ENCODE peak calls at places on chromosomes 7 and 10, in nine cellular contexts. One of them, this sample, is unnamed.

GRCh38 chr10:87092861-87093460 is 1.7 kb downstream of the GLUD1 start:
- DNase-seq in tibial artery: no peak
- DNase-seq in fibroblast of lung: peak; percentile 35
- DNase-seq in CD8-positive, alpha-beta memory T cell: peak; percentile 3
- DNase-seq in tibial nerve: no peak
- DNase-seq in lower lobe of right lung: no peak
- DNase-seq in HCT116: no peak
- DNase-seq in right cardiac atrium: no peak
- DNase-seq in hepatocyte: peak; percentile 74
- DNase-seq in this sample: no peak

GRCh38 chr7:24812313-24812945 is 55.2 kb upstream of the GSDME start:
- DNase-seq in tibial nerve: no peak
- DNase-seq in CD8-positive, alpha-beta memory T cell: peak; percentile 40
- DNase-seq in right cardiac atrium: peak; percentile 35
- DNase-seq in tibial artery: peak; percentile 32
- DNase-seq in lower lobe of right lung: peak; percentile 56
- DNase-seq in fibroblast of lung: no peak
- DNase-seq in HCT116: no peak
- DNase-seq in hepatocyte: peak; percentile 76
- DNase-seq in this sample: no peak

GRCh38 chr7:106982415-106982814 is 62.1 kb upstream of the PRKAR2B start:
- DNase-seq in hepatocyte: no peak
- DNase-seq in lower lobe of right lung: no peak
- DNase-seq in CD8-positive, alpha-beta memory T cell: no peak
- DNase-seq in tibial nerve: no peak
- DNase-seq in fibroblast of lung: peak; percentile 57
- DNase-seq in HCT116: no peak
- DNase-seq in tibial artery: no peak
- DNase-seq in right cardiac atrium: no peak
- DNase-seq in this sample: no peak

GRCh38 chr7:25628446-25628845 is 400.2 kb upstream of the NPVF start:
- DNase-seq in tibial artery: no peak
- DNase-seq in right cardiac atrium: no peak
- DNase-seq in CD8-positive, alpha-beta memory T cell: no peak
- DNase-seq in fibroblast of lung: no peak
- DNase-seq in HCT116: no peak
- DNase-seq in tibial nerve: no peak
- DNase-seq in hepatocyte: no peak
- DNase-seq in lower lobe of right lung: no peak
- DNase-seq in this sample: no peak

GRCh38 chr10:68156373-68157185 is 47.3 kb downstream of the MYPN start:
- DNase-seq in HCT116: peak; percentile 58
- DNase-seq in fibroblast of lung: peak; percentile 57
- DNase-seq in tibial nerve: peak; percentile 31
- DNase-seq in lower lobe of right lung: no peak
- DNase-seq in tibial artery: peak; percentile 72
- DNase-seq in hepatocyte: peak; percentile 63
- DNase-seq in CD8-positive, alpha-beta memory T cell: peak; percentile 46
- DNase-seq in right cardiac atrium: peak; percentile 35
- DNase-seq in this sample: peak; percentile 26

GRCh38 chr7:95996174-95996573 is 223.8 kb downstream of the DYNC1I1 start:
- DNase-seq in right cardiac atrium: no peak
- DNase-seq in hepatocyte: no peak
- DNase-seq in tibial artery: no peak
- DNase-seq in fibroblast of lung: no peak
- DNase-seq in HCT116: no peak
- DNase-seq in CD8-positive, alpha-beta memory T cell: no peak
- DNase-seq in lower lobe of right lung: no peak
- DNase-seq in tibial nerve: no peak
- DNase-seq in this sample: no peak

GRCh38 chr10:12822374-12823170 is 178.9 kb downstream of the CCDC3 start:
- DNase-seq in tibial nerve: no peak
- DNase-seq in tibial artery: no peak
- DNase-seq in right cardiac atrium: no peak
- DNase-seq in hepatocyte: no peak
- DNase-seq in HCT116: no peak
- DNase-seq in lower lobe of right lung: no peak
- DNase-seq in CD8-positive, alpha-beta memory T cell: no peak
- DNase-seq in fibroblast of lung: no peak
- DNase-seq in this sample: no peak

GRCh38 chr10:8379906-8380832 is 325.7 kb downstream of the GATA3 start:
- DNase-seq in HCT116: no peak
- DNase-seq in tibial artery: no peak
- DNase-seq in CD8-positive, alpha-beta memory T cell: no peak
- DNase-seq in lower lobe of right lung: no peak
- DNase-seq in right cardiac atrium: no peak
- DNase-seq in fibroblast of lung: no peak
- DNase-seq in hepatocyte: peak; percentile 38
- DNase-seq in tibial nerve: no peak
- DNase-seq in this sample: no peak

GRCh38 chr10:59907918-59908807 is 1.8 kb upstream of the CCDC6 start:
- DNase-seq in HCT116: peak; percentile 77
- DNase-seq in tibial artery: peak; percentile 81
- DNase-seq in right cardiac atrium: peak; percentile 57
- DNase-seq in CD8-positive, alpha-beta memory T cell: no peak
- DNase-seq in hepatocyte: peak; percentile 84
- DNase-seq in tibial nerve: peak; percentile 33
- DNase-seq in lower lobe of right lung: peak; percentile 60
- DNase-seq in fibroblast of lung: peak; percentile 91
- DNase-seq in this sample: peak; percentile 63

GRCh38 chr10:42781893-42782445 is 626 bp upstream of the BMS1 start:
- DNase-seq in tibial artery: no peak
- DNase-seq in tibial nerve: no peak
- DNase-seq in CD8-positive, alpha-beta memory T cell: no peak
- DNase-seq in HCT116: no peak
- DNase-seq in lower lobe of right lung: no peak
- DNase-seq in fibroblast of lung: peak; percentile 3
- DNase-seq in right cardiac atrium: peak; percentile 24
- DNase-seq in hepatocyte: peak; percentile 17
- DNase-seq in this sample: no peak

GRCh38 chr7:36005876-36006275 is 147.2 kb upstream of the EEPD1 start:
- DNase-seq in fibroblast of lung: no peak
- DNase-seq in lower lobe of right lung: no peak
- DNase-seq in right cardiac atrium: no peak
- DNase-seq in tibial artery: no peak
- DNase-seq in tibial nerve: no peak
- DNase-seq in CD8-positive, alpha-beta memory T cell: no peak
- DNase-seq in hepatocyte: no peak
- DNase-seq in HCT116: no peak
- DNase-seq in this sample: no peak

GRCh38 chr10:98424308-98425254 is 9.6 kb upstream of the PYROXD2 start:
- DNase-seq in tibial artery: no peak
- DNase-seq in HCT116: no peak
- DNase-seq in lower lobe of right lung: no peak
- DNase-seq in fibroblast of lung: no peak
- DNase-seq in CD8-positive, alpha-beta memory T cell: no peak
- DNase-seq in tibial nerve: no peak
- DNase-seq in hepatocyte: no peak
- DNase-seq in right cardiac atrium: no peak
- DNase-seq in this sample: no peak

GRCh38 chr7:139561-140243 is 52.7 kb upstream of the FAM20C start:
- DNase-seq in HCT116: no peak
- DNase-seq in tibial nerve: no peak
- DNase-seq in lower lobe of right lung: no peak
- DNase-seq in right cardiac atrium: no peak
- DNase-seq in CD8-positive, alpha-beta memory T cell: no peak
- DNase-seq in fibroblast of lung: no peak
- DNase-seq in tibial artery: no peak
- DNase-seq in hepatocyte: no peak
- DNase-seq in this sample: no peak

GRCh38 chr10:34995925-34996324 is 94.2 kb downstream of the CUL2 start:
- DNase-seq in fibroblast of lung: no peak
- DNase-seq in right cardiac atrium: no peak
- DNase-seq in hepatocyte: no peak
- DNase-seq in tibial nerve: no peak
- DNase-seq in CD8-positive, alpha-beta memory T cell: no peak
- DNase-seq in tibial artery: no peak
- DNase-seq in lower lobe of right lung: no peak
- DNase-seq in HCT116: no peak
- DNase-seq in this sample: no peak

GRCh38 chr10:3763035-3763456 is 22.0 kb downstream of the KLF6 start:
- DNase-seq in CD8-positive, alpha-beta memory T cell: no peak
- DNase-seq in lower lobe of right lung: no peak
- DNase-seq in tibial nerve: no peak
- DNase-seq in tibial artery: no peak
- DNase-seq in HCT116: peak; percentile 72
- DNase-seq in right cardiac atrium: no peak
- DNase-seq in fibroblast of lung: peak; percentile 81
- DNase-seq in hepatocyte: peak; percentile 2
- DNase-seq in this sample: no peak

GRCh38 chr7:958221-959200 is 4.0 kb upstream of the ADAP1 start:
- DNase-seq in lower lobe of right lung: peak; percentile 32
- DNase-seq in tibial artery: no peak
- DNase-seq in HCT116: no peak
- DNase-seq in fibroblast of lung: no peak
- DNase-seq in CD8-positive, alpha-beta memory T cell: no peak
- DNase-seq in hepatocyte: no peak
- DNase-seq in tibial nerve: no peak
- DNase-seq in right cardiac atrium: peak; percentile 6
- DNase-seq in this sample: peak; percentile 47

GRCh38 chr7:103076767-103077166 is 1.8 kb downstream of the ARMC10 start:
- DNase-seq in hepatocyte: no peak
- DNase-seq in right cardiac atrium: no peak
- DNase-seq in tibial artery: no peak
- DNase-seq in tibial nerve: no peak
- DNase-seq in CD8-positive, alpha-beta memory T cell: no peak
- DNase-seq in fibroblast of lung: no peak
- DNase-seq in lower lobe of right lung: peak; percentile 57
- DNase-seq in HCT116: no peak
- DNase-seq in this sample: no peak

GRCh38 chr7:3265388-3265787 is 35.7 kb upstream of the SDK1 start:
- DNase-seq in HCT116: no peak
- DNase-seq in lower lobe of right lung: no peak
- DNase-seq in CD8-positive, alpha-beta memory T cell: no peak
- DNase-seq in hepatocyte: no peak
- DNase-seq in tibial nerve: no peak
- DNase-seq in tibial artery: no peak
- DNase-seq in fibroblast of lung: no peak
- DNase-seq in right cardiac atrium: no peak
- DNase-seq in this sample: no peak

DNA sequence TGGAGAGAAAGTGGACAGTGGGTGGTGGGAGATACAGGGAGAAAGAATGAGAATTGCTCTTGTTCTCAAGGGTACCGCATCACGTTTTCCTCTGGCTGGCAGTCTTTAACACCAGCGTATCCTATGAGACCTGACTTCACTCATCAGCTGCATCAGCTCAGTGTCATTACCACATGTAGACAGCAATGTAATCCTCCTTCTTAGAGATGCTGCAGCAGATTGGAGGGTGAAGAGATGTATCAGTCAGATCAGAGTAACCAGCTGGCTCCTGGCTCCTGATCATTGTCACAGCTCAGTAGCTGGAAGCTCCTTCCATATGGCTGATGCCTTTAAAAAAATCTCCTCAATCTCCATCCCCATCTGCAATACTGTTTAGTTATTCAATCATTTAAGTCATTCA is 39.8 kb upstream of the EPHB6 start:
- DNase-seq in fibroblast of lung: no peak
- DNase-seq in tibial artery: no peak
- DNase-seq in right cardiac atrium: no peak
- DNase-seq in hepatocyte: no peak
- DNase-seq in tibial nerve: no peak
- DNase-seq in HCT116: no peak
- DNase-seq in CD8-positive, alpha-beta memory T cell: no peak
- DNase-seq in lower lobe of right lung: no peak
- DNase-seq in this sample: no peak
- H3K4me3 ChIP-seq in fibroblast of lung: no peak overlapping the region
- H3K4me3 ChIP-seq in tibial artery: no peak overlapping the region
- H3K4me3 ChIP-seq in right cardiac atrium: no peak overlapping the region
- H3K4me3 ChIP-seq in hepatocyte: no peak overlapping the region
- H3K4me3 ChIP-seq in tibial nerve: no peak overlapping the region
- H3K4me3 ChIP-seq in HCT116: no peak overlapping the region
- H3K4me3 ChIP-seq in CD8-positive, alpha-beta memory T cell: no peak overlapping the region
- H3K4me3 ChIP-seq in lower lobe of right lung: no peak overlapping the region
- H3K4me3 ChIP-seq in this sample: no peak overlapping the region

GRCh38 chr10:32332299-32332750 is 14.6 kb downstream of the EPC1 start:
- DNase-seq in tibial nerve: no peak
- DNase-seq in lower lobe of right lung: no peak
- DNase-seq in CD8-positive, alpha-beta memory T cell: peak; percentile 57
- DNase-seq in right cardiac atrium: no peak
- DNase-seq in tibial artery: no peak
- DNase-seq in HCT116: no peak
- DNase-seq in hepatocyte: peak; percentile 59
- DNase-seq in fibroblast of lung: peak; percentile 44
- DNase-seq in this sample: no peak
- H3K4me1 ChIP-seq in tibial nerve: peaks cover 72% of the 10 kb centered on the region
- H3K4me1 ChIP-seq in lower lobe of right lung: peaks cover 88% of the 10 kb centered on the region
- H3K4me1 ChIP-seq in CD8-positive, alpha-beta memory T cell: peaks cover 97% of the 10 kb centered on the region
- H3K4me1 ChIP-seq in right cardiac atrium: peaks cover 33% of the 10 kb centered on the region
- H3K4me1 ChIP-seq in tibial artery: peaks cover 82% of the 10 kb centered on the region
- H3K4me1 ChIP-seq in HCT116: no peaks in the 10 kb centered on the region
- H3K4me1 ChIP-seq in hepatocyte: peaks cover 40% of the 10 kb centered on the region
- H3K4me1 ChIP-seq in fibroblast of lung: peaks cover 5% of the 10 kb centered on the region
- H3K4me1 ChIP-seq in this sample: peaks cover 15% of the 10 kb centered on the region

DNA sequence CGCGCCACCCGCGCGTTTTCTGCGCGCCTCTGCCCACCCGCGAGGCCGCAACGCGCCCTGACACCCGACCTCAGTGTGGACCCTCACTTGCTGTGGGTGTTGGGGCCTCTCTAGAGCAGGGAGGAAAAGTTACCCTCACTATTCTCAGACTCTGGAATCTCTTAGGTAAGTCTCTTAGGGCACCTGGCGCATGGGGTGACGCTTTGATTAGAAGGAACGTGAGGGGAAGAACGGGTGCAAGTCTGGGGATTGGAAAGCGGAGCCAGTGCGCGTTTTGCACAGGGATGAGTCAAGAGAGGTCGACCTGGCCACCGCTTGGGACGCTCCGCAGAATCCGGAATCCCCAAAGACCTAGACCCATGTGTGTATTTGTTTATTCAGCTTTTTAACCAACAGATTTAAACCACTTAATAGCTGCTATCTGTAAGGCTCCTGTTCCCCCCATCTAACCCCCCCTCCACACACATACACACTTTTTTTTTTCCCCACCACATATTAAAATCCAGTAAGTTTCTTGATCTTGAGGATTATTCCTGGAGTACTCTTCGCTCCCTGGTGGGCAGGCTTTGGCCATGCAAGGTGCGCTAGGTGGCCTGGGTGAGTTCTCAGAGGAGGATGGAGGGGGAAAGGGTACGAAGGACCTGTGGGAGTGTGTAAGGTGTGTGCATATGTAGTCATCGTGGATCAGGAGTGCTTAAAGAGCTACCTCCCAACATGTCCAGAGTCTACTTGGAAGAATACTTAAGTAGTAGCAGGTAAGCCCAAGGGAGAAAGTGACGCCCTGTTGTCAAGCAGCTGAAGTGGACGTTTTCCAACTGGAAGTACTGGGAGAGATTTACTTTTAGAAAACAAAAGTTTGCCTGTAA is 169.1 kb upstream of the PPP1R3A start:
- DNase-seq in right cardiac atrium: no peak
- DNase-seq in lower lobe of right lung: no peak
- DNase-seq in tibial artery: no peak
- DNase-seq in tibial nerve: no peak
- DNase-seq in HCT116: no peak
- DNase-seq in CD8-positive, alpha-beta memory T cell: no peak
- DNase-seq in hepatocyte: peak; percentile 38
- DNase-seq in fibroblast of lung: peak; percentile 8
- DNase-seq in this sample: no peak
- H3K27ac ChIP-seq in right cardiac atrium: no peak overlapping the region
- H3K27ac ChIP-seq in lower lobe of right lung: peak overlapping the region; percentile 18
- H3K27ac ChIP-seq in tibial artery: peak overlapping the region; percentile 91
- H3K27ac ChIP-seq in tibial nerve: peak overlapping the region; percentile 22
- H3K27ac ChIP-seq in HCT116: no peak overlapping the region
- H3K27ac ChIP-seq in CD8-positive, alpha-beta memory T cell: no peak overlapping the region
- H3K27ac ChIP-seq in hepatocyte: peak overlapping the region; percentile 55
- H3K27ac ChIP-seq in fibroblast of lung: no peak overlapping the region
- H3K27ac ChIP-seq in this sample: peak overlapping the region; percentile 91

GRCh38 chr7:114478384-114478783 is 63.8 kb downstream of the FOXP2 start:
- DNase-seq in tibial artery: no peak
- DNase-seq in lower lobe of right lung: no peak
- DNase-seq in tibial nerve: no peak
- DNase-seq in right cardiac atrium: no peak
- DNase-seq in HCT116: no peak
- DNase-seq in fibroblast of lung: peak; percentile 28
- DNase-seq in hepatocyte: no peak
- DNase-seq in CD8-positive, alpha-beta memory T cell: no peak
- DNase-seq in this sample: no peak
- H3K4me3 ChIP-seq in tibial artery: no peak overlapping the region
- H3K4me3 ChIP-seq in lower lobe of right lung: no peak overlapping the region
- H3K4me3 ChIP-seq in tibial nerve: no peak overlapping the region
- H3K4me3 ChIP-seq in right cardiac atrium: no peak overlapping the region
- H3K4me3 ChIP-seq in HCT116: no peak overlapping the region
- H3K4me3 ChIP-seq in fibroblast of lung: no peak overlapping the region
- H3K4me3 ChIP-seq in hepatocyte: no peak overlapping the region
- H3K4me3 ChIP-seq in CD8-positive, alpha-beta memory T cell: no peak overlapping the region
- H3K4me3 ChIP-seq in this sample: no peak overlapping the region

This sample was measured in breast epithelium.